ENCODE peak calls at places on chromosomes 5 and 9, in five cellular contexts. One of them, this sample, is unnamed.

GRCh38 chr5:111063709-111064322 is 7.7 kb upstream of the TSLP start:
- DNase-seq in tibial artery: no peak
- DNase-seq in amniotic epithelial cell: peak
- DNase-seq in HepG2: peak
- DNase-seq in head of caudate nucleus: no peak
- DNase-seq in this sample: peak

GRCh38 chr5:137254695-137255094 is 244.4 kb downstream of the SPOCK1 start:
- DNase-seq in head of caudate nucleus: peak
- DNase-seq in HepG2: no peak
- DNase-seq in amniotic epithelial cell: peak
- DNase-seq in tibial artery: peak
- DNase-seq in this sample: no peak

GRCh38 chr5:175202461-175203065 is 241.4 kb downstream of the DRD1 start:
- DNase-seq in HepG2: no peak
- DNase-seq in amniotic epithelial cell: peak
- DNase-seq in tibial artery: no peak
- DNase-seq in head of caudate nucleus: no peak
- DNase-seq in this sample: no peak

GRCh38 chr5:148425808-148426207 is 42.0 kb downstream of the FBXO38 start:
- DNase-seq in amniotic epithelial cell: peak
- DNase-seq in head of caudate nucleus: no peak
- DNase-seq in tibial artery: no peak
- DNase-seq in HepG2: no peak
- DNase-seq in this sample: no peak

GRCh38 chr9:37408933-37409710 is 13.4 kb upstream of the GRHPR start:
- DNase-seq in tibial artery: no peak
- DNase-seq in amniotic epithelial cell: no peak
- DNase-seq in HepG2: no peak
- DNase-seq in head of caudate nucleus: no peak
- DNase-seq in this sample: no peak

GRCh38 chr9:120327322-120327721 is 252.6 kb downstream of the CDK5RAP2 start:
- DNase-seq in HepG2: no peak
- DNase-seq in tibial artery: no peak
- DNase-seq in amniotic epithelial cell: no peak
- DNase-seq in head of caudate nucleus: no peak
- DNase-seq in this sample: no peak

GRCh38 chr9:133532937-133533668 is 1.4 kb upstream of the ADAMTSL2 start:
- DNase-seq in tibial artery: peak
- DNase-seq in HepG2: peak
- DNase-seq in amniotic epithelial cell: peak
- DNase-seq in head of caudate nucleus: peak
- DNase-seq in this sample: peak

GRCh38 chr9:33143241-33143642 is 23.9 kb downstream of the B4GALT1 start:
- DNase-seq in HepG2: peak
- DNase-seq in tibial artery: peak
- DNase-seq in head of caudate nucleus: no peak
- DNase-seq in amniotic epithelial cell: peak
- DNase-seq in this sample: no peak

GRCh38 chr9:28332648-28333047 is 759.4 kb upstream of the C9orf72 start:
- DNase-seq in head of caudate nucleus: no peak
- DNase-seq in amniotic epithelial cell: no peak
- DNase-seq in HepG2: no peak
- DNase-seq in tibial artery: no peak
- DNase-seq in this sample: no peak

GRCh38 chr5:4212981-4213819 is 617.6 kb downstream of the IRX1 start:
- DNase-seq in tibial artery: no peak
- DNase-seq in head of caudate nucleus: no peak
- DNase-seq in amniotic epithelial cell: no peak
- DNase-seq in HepG2: no peak
- DNase-seq in this sample: no peak

GRCh38 chr9:136086213-136086881 is 8.7 kb downstream of the NACC2 start:
- DNase-seq in tibial artery: no peak
- DNase-seq in head of caudate nucleus: no peak
- DNase-seq in HepG2: no peak
- DNase-seq in amniotic epithelial cell: no peak
- DNase-seq in this sample: no peak

GRCh38 chr9:93205045-93205768 is 21.3 kb downstream of the WNK2 start:
- DNase-seq in head of caudate nucleus: peak
- DNase-seq in amniotic epithelial cell: no peak
- DNase-seq in tibial artery: peak
- DNase-seq in HepG2: peak
- DNase-seq in this sample: no peak

GRCh38 chr5:133459474-133460155 is 152.7 kb downstream of the FSTL4 start:
- DNase-seq in amniotic epithelial cell: no peak
- DNase-seq in head of caudate nucleus: no peak
- DNase-seq in HepG2: no peak
- DNase-seq in tibial artery: no peak
- DNase-seq in this sample: no peak

GRCh38 chr5:58322453-58322852 is 137.4 kb downstream of the PLK2 start:
- DNase-seq in HepG2: no peak
- DNase-seq in tibial artery: no peak
- DNase-seq in head of caudate nucleus: no peak
- DNase-seq in amniotic epithelial cell: peak
- DNase-seq in this sample: no peak

GRCh38 chr9:125674981-125675973 is 31.7 kb downstream of the MAPKAP1 start:
- DNase-seq in head of caudate nucleus: no peak
- DNase-seq in amniotic epithelial cell: peak
- DNase-seq in HepG2: peak
- DNase-seq in tibial artery: no peak
- DNase-seq in this sample: no peak

GRCh38 chr5:73947876-73948275 is 321.9 kb downstream of the ARHGEF28 start:
- DNase-seq in HepG2: no peak
- DNase-seq in tibial artery: no peak
- DNase-seq in head of caudate nucleus: no peak
- DNase-seq in amniotic epithelial cell: no peak
- DNase-seq in this sample: no peak

GRCh38 chr9:76342862-76343261 is 51.4 kb downstream of the RFK start:
- DNase-seq in tibial artery: no peak
- DNase-seq in HepG2: no peak
- DNase-seq in head of caudate nucleus: no peak
- DNase-seq in amniotic epithelial cell: no peak
- DNase-seq in this sample: no peak

GRCh38 chr5:75512383-75513074 is 838 bp downstream of the POLK start:
- DNase-seq in amniotic epithelial cell: no peak
- DNase-seq in tibial artery: no peak
- DNase-seq in head of caudate nucleus: no peak
- DNase-seq in HepG2: peak
- DNase-seq in this sample: no peak

GRCh38 chr5:685262-686171 is 7.6 kb downstream of the TPPP start:
- DNase-seq in amniotic epithelial cell: no peak
- DNase-seq in HepG2: no peak
- DNase-seq in tibial artery: no peak
- DNase-seq in head of caudate nucleus: no peak
- DNase-seq in this sample: no peak

GRCh38 chr9:93261735-93262523 is 78.0 kb downstream of the WNK2 start:
- DNase-seq in amniotic epithelial cell: no peak
- DNase-seq in tibial artery: peak
- DNase-seq in HepG2: no peak
- DNase-seq in head of caudate nucleus: peak
- DNase-seq in this sample: no peak

GRCh38 chr5:170087168-170087817 is 18.4 kb upstream of the FOXI1 start:
- DNase-seq in HepG2: no peak
- DNase-seq in amniotic epithelial cell: no peak
- DNase-seq in head of caudate nucleus: no peak
- DNase-seq in tibial artery: no peak
- DNase-seq in this sample: no peak

GRCh38 chr5:150162142-150162513 is 4.5 kb upstream of the CDX1 start:
- DNase-seq in head of caudate nucleus: no peak
- DNase-seq in amniotic epithelial cell: no peak
- DNase-seq in tibial artery: no peak
- DNase-seq in HepG2: no peak
- DNase-seq in this sample: peak

GRCh38 chr5:180345186-180345585 is 8.0 kb downstream of the GFPT2 start:
- DNase-seq in head of caudate nucleus: no peak
- DNase-seq in HepG2: no peak
- DNase-seq in amniotic epithelial cell: no peak
- DNase-seq in tibial artery: no peak
- DNase-seq in this sample: no peak

GRCh38 chr9:3576358-3576757 is 50.6 kb upstream of the RFX3 start:
- DNase-seq in tibial artery: peak
- DNase-seq in HepG2: no peak
- DNase-seq in head of caudate nucleus: peak
- DNase-seq in amniotic epithelial cell: no peak
- DNase-seq in this sample: no peak

GRCh38 chr9:129391215-129391614 is 213.2 kb upstream of the IER5L start:
- DNase-seq in amniotic epithelial cell: no peak
- DNase-seq in head of caudate nucleus: no peak
- DNase-seq in HepG2: no peak
- DNase-seq in tibial artery: peak
- DNase-seq in this sample: no peak

GRCh38 chr5:82151622-82152021 is 126.5 kb downstream of the RPS23 start:
- DNase-seq in tibial artery: no peak
- DNase-seq in HepG2: no peak
- DNase-seq in amniotic epithelial cell: no peak
- DNase-seq in head of caudate nucleus: no peak
- DNase-seq in this sample: no peak

GRCh38 chr5:5132185-5132584 is 7.9 kb upstream of the ADAMTS16 start:
- DNase-seq in head of caudate nucleus: no peak
- DNase-seq in amniotic epithelial cell: no peak
- DNase-seq in HepG2: peak
- DNase-seq in tibial artery: no peak
- DNase-seq in this sample: no peak

GRCh38 chr9:86801246-86801645 is 146.1 kb downstream of the GAS1 start:
- DNase-seq in HepG2: no peak
- DNase-seq in amniotic epithelial cell: no peak
- DNase-seq in tibial artery: no peak
- DNase-seq in head of caudate nucleus: no peak
- DNase-seq in this sample: no peak

GRCh38 chr5:45622365-45622764 is 73.8 kb downstream of the HCN1 start:
- DNase-seq in HepG2: no peak
- DNase-seq in head of caudate nucleus: no peak
- DNase-seq in amniotic epithelial cell: no peak
- DNase-seq in tibial artery: no peak
- DNase-seq in this sample: no peak

GRCh38 chr9:133690111-133690561 is 48.0 kb downstream of the SARDH start:
- DNase-seq in tibial artery: no peak
- DNase-seq in amniotic epithelial cell: peak
- DNase-seq in HepG2: no peak
- DNase-seq in head of caudate nucleus: no peak
- DNase-seq in this sample: no peak

GRCh38 chr5:55708732-55709131 is 3.4 kb downstream of the SLC38A9 start:
- DNase-seq in HepG2: no peak
- DNase-seq in head of caudate nucleus: no peak
- DNase-seq in amniotic epithelial cell: peak
- DNase-seq in tibial artery: no peak
- DNase-seq in this sample: no peak

GRCh38 chr5:93622240-93622885 is 39.3 kb downstream of the NR2F1 start:
- DNase-seq in HepG2: peak
- DNase-seq in head of caudate nucleus: no peak
- DNase-seq in amniotic epithelial cell: peak
- DNase-seq in tibial artery: no peak
- DNase-seq in this sample: no peak

GRCh38 chr5:68740204-68740910 is 353.5 kb upstream of the SLC30A5 start:
- DNase-seq in head of caudate nucleus: no peak
- DNase-seq in tibial artery: no peak
- DNase-seq in HepG2: no peak
- DNase-seq in amniotic epithelial cell: no peak
- DNase-seq in this sample: no peak